ENCODE peak calls at places on chromosomes 11 and 22, in eight cellular contexts. J is GM23338; Q is left ventricle myocardium inferior; K is psoas muscle; X is CD8-positive, alpha-beta T cell; P is spleen; T is tibial nerve; M is brain microvascular endothelial cell. Y is an unnamed sample.

GRCh38 chr11:48005878-48006277 is 25.5 kb downstream of the PTPRJ start:
- DNase-seq in J (no peak), Q (no peak), K (no peak), X (no peak), P (peak), T (no peak), M (no peak), Y (no peak)

GRCh38 chr22:47129902-47130301 is 367.5 kb downstream of the TBC1D22A start:
- DNase-seq in J (no peak), Q (peak), K (no peak), X (no peak), P (peak), T (no peak), M (no peak), Y (peak)

GRCh38 chr11:2084721-2085120 is 54.5 kb downstream of the IGF2 start:
- DNase-seq in J (no peak), Q (no peak), K (no peak), X (no peak), P (peak), T (no peak), M (no peak), Y (peak)

GRCh38 chr11:23732026-23732425 is 764.8 kb upstream of the LUZP2 start:
- DNase-seq in J (no peak), Q (no peak), K (no peak), X (no peak), P (peak), T (no peak), M (peak), Y (peak)

GRCh38 chr11:82176365-82176764 is 557.3 kb downstream of the FAM181B start:
- DNase-seq in J (no peak), Q (no peak), K (no peak), X (no peak), P (no peak), T (no peak), M (no peak), Y (no peak)

GRCh38 chr11:17719940-17720795 is 797 bp downstream of the MYOD1 start:
- DNase-seq in J (peak), Q (no peak), K (no peak), X (no peak), P (no peak), T (no peak), M (no peak), Y (peak)

GRCh38 chr11:93541884-93542752 is 1.1 kb downstream of the SMCO4 start:
- DNase-seq in J (peak), Q (peak), K (peak), X (no peak), P (peak), T (peak), M (peak), Y (peak)

GRCh38 chr11:119340335-119341221 is at the start of gene C1QTNF5:
- DNase-seq in J (peak), Q (peak), K (peak), X (no peak), P (peak), T (peak), M (no peak), Y (peak)

DNA sequence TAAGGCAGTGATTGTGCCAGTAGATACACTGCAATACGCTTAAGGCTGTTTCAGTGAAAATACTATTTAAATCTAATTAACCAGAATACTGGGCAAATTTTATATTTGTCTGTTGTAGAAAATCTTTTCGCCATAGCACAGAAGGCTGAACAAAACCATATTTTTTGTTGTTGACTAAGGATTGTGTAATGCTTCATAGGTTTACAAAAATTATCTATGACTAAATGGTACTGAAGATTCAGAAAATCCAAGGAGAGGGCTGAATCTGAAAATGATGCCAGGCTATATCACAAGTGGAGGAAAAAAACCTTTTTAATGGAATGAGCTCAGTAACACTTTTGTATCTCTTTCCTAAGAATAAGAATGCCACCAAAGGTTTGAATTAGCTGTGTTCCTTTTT is 2.8 kb downstream of the ATL3 start:
- DNase-seq in J (no peak), Q (no peak), K (no peak), X (no peak), P (no peak), T (no peak), M (no peak), Y (peak)
- H3K27ac ChIP-seq in J (no peak), Q (peak), K (peak), X (no peak), P (no peak), T (no peak), M (peak), Y (peak)

GRCh38 chr11:109426442-109426841 is 4.5 kb downstream of the C11orf87 start:
- DNase-seq in J (peak), Q (no peak), K (no peak), X (no peak), P (no peak), T (no peak), M (no peak), Y (peak)
- TF ChIP-seq CTCF in J (no peak), Q (peak), K (no peak), X (no peak), P (no peak), T (no peak), M (peak), Y (peak)

GRCh38 chr11:69646493-69647201 is 5.7 kb downstream of the CCND1 start:
- DNase-seq in J (no peak), Q (no peak), K (no peak), X (no peak), P (peak), T (no peak), M (no peak), Y (peak)
- H3K27ac ChIP-seq in J (peak), Q (peak), K (no peak), X (no peak), P (no peak), T (peak), M (no peak), Y (peak)

GRCh38 chr11:65134952-65135632 is 773 bp upstream of the SYVN1 start:
- DNase-seq in J (peak), Q (peak), K (peak), X (peak), P (peak), T (peak), M (peak), Y (peak)
- TF ChIP-seq CTCF in J (no peak), Q (no peak), K (no peak), X (no peak), P (no peak), T (no peak), M (no peak), Y (no peak)

GRCh38 chr22:26631282-26631681 is 9.5 kb downstream of the CRYBA4 start:
- DNase-seq in J (no peak), Q (no peak), K (no peak), X (no peak), P (no peak), T (no peak), M (no peak), Y (no peak)

GRCh38 chr22:26634189-26634588 is 12.4 kb downstream of the CRYBA4 start:
- DNase-seq in J (no peak), Q (no peak), K (no peak), X (no peak), P (no peak), T (no peak), M (no peak), Y (no peak)

GRCh38 chr22:26635117-26635516 is 13.4 kb downstream of the CRYBA4 start:
- DNase-seq in J (no peak), Q (no peak), K (no peak), X (no peak), P (no peak), T (no peak), M (no peak), Y (no peak)

GRCh38 chr22:26632422-26633155 is 10.8 kb downstream of the CRYBA4 start:
- DNase-seq in J (no peak), Q (no peak), K (no peak), X (no peak), P (no peak), T (no peak), M (no peak), Y (peak)

GRCh38 chr22:26636296-26636695 is 14.5 kb downstream of the CRYBA4 start:
- DNase-seq in J (no peak), Q (no peak), K (no peak), X (no peak), P (no peak), T (no peak), M (no peak), Y (no peak)
- H3K27ac ChIP-seq in J (no peak), Q (no peak), K (no peak), X (no peak), P (no peak), T (no peak), M (no peak), Y (no peak)

Y was measured in osteoblast.